ENCODE peak calls at places on chromosomes 1 and 21, in eight cellular contexts. W is AG10803, I is NCI-H446 treated with DMSO at 0.1 percent for 48 hours, N is non-pigmented ciliary epithelial cell, Z is B cell, F is bronchial epithelial cell, X is midbrain, D is M059J. S is an unnamed sample.

GRCh38 chr21:44348861-44349260 is 4.6 kb upstream of the TRPM2 start:
- DNase-seq in N (no peak), D (no peak), I (no peak), F (no peak), X (no peak), Z (no peak), W (no peak), S (no peak)

GRCh38 chr21:39221282-39221996 is 38.2 kb upstream of the PSMG1 start:
- DNase-seq in D (no peak), N (no peak), W (no peak), I (no peak), F (peak; percentile 22), X (no peak), Z (no peak), S (no peak)

GRCh38 chr1:55073187-55073916 is 34.0 kb downstream of the PCSK9 start:
- DNase-seq in D (peak; percentile 17), X (no peak), N (no peak), F (no peak), I (no peak), W (no peak), Z (no peak), S (no peak)

GRCh38 chr1:156497743-156498446 is 2.7 kb downstream of the MEF2D start:
- DNase-seq in N (no peak), W (no peak), Z (no peak), I (no peak), D (no peak), F (no peak), X (peak; percentile 28), S (no peak)

GRCh38 chr1:186854102-186854501 is 25.4 kb downstream of the PLA2G4A start:
- DNase-seq in Z (no peak), X (no peak), F (no peak), W (no peak), I (no peak), N (no peak), D (no peak), S (no peak)

GRCh38 chr1:228170666-228171065 is 5.1 kb downstream of the IBA57 start:
- DNase-seq in Z (no peak), X (no peak), D (no peak), I (no peak), W (no peak), F (no peak), N (no peak), S (no peak)

GRCh38 chr1:218661411-218661810 is 316.3 kb downstream of the TGFB2 start:
- DNase-seq in D (no peak), I (no peak), Z (no peak), X (no peak), N (no peak), F (no peak), W (no peak), S (no peak)

GRCh38 chr1:160112370-160112769 is 3.2 kb upstream of the ATP1A2 start:
- DNase-seq in Z (no peak), I (no peak), D (no peak), W (peak; percentile 29), F (no peak), X (no peak), N (no peak), S (no peak)

GRCh38 chr1:2019571-2020309 is 595 bp downstream of the GABRD start:
- DNase-seq in X (no peak), D (no peak), W (no peak), N (no peak), Z (no peak), I (no peak), F (no peak), S (no peak)

GRCh38 chr1:156727914-156728598 is at the start of gene METTL25B:
- DNase-seq in X (peak; percentile 89), I (peak; percentile 78), N (no peak), F (peak; percentile 60), W (peak; percentile 75), D (peak; percentile 85), Z (peak; percentile 82), S (peak; percentile 88)

GRCh38 chr1:170424346-170424745 is 107.6 kb upstream of the GORAB start:
- DNase-seq in X (no peak), I (no peak), D (no peak), N (no peak), Z (no peak), W (peak; percentile 23), F (no peak), S (no peak)

GRCh38 chr1:210653771-210654170 is 325.1 kb downstream of the HHAT start:
- DNase-seq in I (no peak), F (peak; percentile 14), W (no peak), Z (peak; percentile 6), D (no peak), X (no peak), N (no peak), S (no peak)

GRCh38 chr1:155139895-155140629 is at the start of gene DPM3:
- DNase-seq in N (no peak), Z (peak; percentile 90), F (peak; percentile 63), I (peak; percentile 66), X (peak; percentile 91), D (peak; percentile 82), W (peak; percentile 68), S (peak; percentile 82)

GRCh38 chr21:24514081-24514733 is 1093.1 kb downstream of the MRPL39 start:
- DNase-seq in N (no peak), F (peak; percentile 7), Z (peak; percentile 5), X (peak; percentile 33), W (no peak), I (peak; percentile 48), D (peak; percentile 0), S (no peak)

GRCh38 chr1:28259935-28260802 is 851 bp downstream of the SESN2 start:
- DNase-seq in F (peak; percentile 79), Z (no peak), X (peak; percentile 21), D (peak; percentile 82), W (peak; percentile 83), I (no peak), N (peak; percentile 60), S (peak; percentile 38)

GRCh38 chr1:19338323-19338762 is 26.2 kb downstream of the SLC66A1 start:
- DNase-seq in W (no peak), D (no peak), N (no peak), F (no peak), X (no peak), Z (no peak), I (no peak), S (no peak)

GRCh38 chr1:40078512-40079333 is 18.3 kb downstream of the PPT1 start:
- DNase-seq in F (peak; percentile 59), X (peak; percentile 27), W (peak; percentile 49), D (peak; percentile 76), Z (peak; percentile 71), I (no peak), N (no peak), S (peak; percentile 28)

GRCh38 chr1:153534933-153535663 is 693 bp downstream of the S100A6 start:
- DNase-seq in I (no peak), F (no peak), X (peak; percentile 15), W (peak; percentile 59), N (no peak), D (peak; percentile 69), Z (peak; percentile 46), S (no peak)

GRCh38 chr1:212466913-212467650 is 34.4 kb downstream of the NENF start:
- DNase-seq in W (no peak), Z (no peak), I (no peak), X (no peak), F (peak; percentile 17), N (no peak), D (no peak), S (no peak)

GRCh38 chr21:32256226-32256625 is 22.6 kb downstream of the MIS18A start:
- DNase-seq in W (no peak), I (no peak), F (no peak), X (no peak), N (no peak), Z (no peak), D (no peak), S (no peak)

GRCh38 chr1:1857096-1857703 is 33.7 kb downstream of the GNB1 start:
- DNase-seq in Z (no peak), F (no peak), I (no peak), D (no peak), N (no peak), W (no peak), X (no peak), S (no peak)

GRCh38 chr1:112722601-112723510 is 7.7 kb upstream of the PPM1J start:
- DNase-seq in W (peak; percentile 47), X (no peak), F (no peak), Z (no peak), I (no peak), D (no peak), N (no peak), S (no peak)

GRCh38 chr21:28016571-28016970 is 976.1 kb downstream of the LTN1 start:
- DNase-seq in X (no peak), W (no peak), I (no peak), N (peak; percentile 1), F (no peak), Z (no peak), D (no peak), S (no peak)

GRCh38 chr21:22174746-22175145 is 1176.5 kb downstream of the NCAM2 start:
- DNase-seq in X (no peak), F (peak; percentile 27), W (no peak), N (peak; percentile 3), I (no peak), D (peak; percentile 19), Z (no peak), S (no peak)

GRCh38 chr1:200262326-200262965 is 147.4 kb downstream of the ZNF281 start:
- DNase-seq in W (no peak), Z (no peak), D (no peak), X (no peak), I (no peak), F (no peak), N (no peak), S (peak; percentile 55)

GRCh38 chr1:35454616-35455015 is 102.6 kb downstream of the KIAA0319L start:
- DNase-seq in I (no peak), F (peak; percentile 75), X (no peak), Z (no peak), W (peak; percentile 71), N (peak; percentile 52), D (peak; percentile 9), S (no peak)

GRCh38 chr1:55235722-55236121 is 20.6 kb upstream of the USP24 start:
- DNase-seq in F (peak; percentile 80), Z (no peak), X (no peak), I (no peak), W (peak; percentile 87), N (peak; percentile 66), D (peak; percentile 94), S (no peak)

GRCh38 chr1:108107658-108108057 is 92.5 kb downstream of the SLC25A24 start:
- DNase-seq in W (peak; percentile 47), F (peak; percentile 58), I (no peak), N (peak; percentile 37), D (peak; percentile 86), Z (no peak), X (no peak), S (no peak)

GRCh38 chr1:203040518-203041275 is 14.4 kb downstream of the PPFIA4 start:
- DNase-seq in N (no peak), I (no peak), Z (no peak), F (peak; percentile 20), W (no peak), X (no peak), D (no peak), S (no peak)

GRCh38 chr1:233518344-233518743 is 95.6 kb upstream of the KCNK1 start:
- DNase-seq in W (peak; percentile 1), N (no peak), F (peak; percentile 32), X (peak; percentile 48), I (no peak), Z (no peak), D (peak; percentile 63), S (no peak)

GRCh38 chr1:183804916-183805734 is at the start of gene RGL1:
- DNase-seq in F (peak; percentile 91), D (peak; percentile 81), W (peak; percentile 74), N (no peak), Z (peak; percentile 3), X (peak; percentile 81), I (peak; percentile 64), S (peak; percentile 80)

GRCh38 chr1:209063816-209064664 is 519.5 kb upstream of the CAMK1G start:
- DNase-seq in D (peak; percentile 74), W (no peak), X (no peak), F (no peak), Z (no peak), N (no peak), I (no peak), S (peak; percentile 34)

GRCh38 chr1:66980745-66981367 is 56.1 kb downstream of the MIER1 start:
- DNase-seq in D (peak; percentile 33), N (no peak), W (peak; percentile 46), F (peak; percentile 55), X (no peak), Z (no peak), I (no peak), S (no peak)